ENCODE peak calls at places on chromosomes 13 and 19, in six cellular contexts. L is GM23338, Z is H9, N is MM.1S, D is neural progenitor cell, B is OCI-LY7. O is an unnamed sample.

GRCh38 chr13:48746816-48747215 is 93.1 kb downstream of the CYSLTR2 start:
- DNase-seq in L (no peak), B (no peak), N (no peak), D (no peak), Z (no peak), O (no peak)

GRCh38 chr13:44422755-44423643 is 49.4 kb downstream of the SERP2 start:
- DNase-seq in N (no peak), D (no peak), Z (no peak), B (no peak), L (no peak), O (no peak)

GRCh38 chr19:32859591-32859990 is 10.0 kb downstream of the SLC7A9 start:
- DNase-seq in L (no peak), D (no peak), Z (no peak), N (no peak), B (no peak), O (no peak)

GRCh38 chr13:112773601-112774447 is 84.0 kb downstream of the ATP11A start:
- DNase-seq in Z (peak; percentile 24), D (no peak), L (no peak), N (no peak), B (no peak), O (no peak)

GRCh38 chr19:58033741-58034475 is at the start of gene ZSCAN1:
- DNase-seq in L (peak; percentile 98), N (no peak), Z (peak; percentile 95), D (peak; percentile 99), B (no peak), O (peak; percentile 97)

GRCh38 chr13:106874308-106874707 is 306.4 kb upstream of the ARGLU1 start:
- DNase-seq in L (no peak), D (no peak), B (no peak), N (no peak), Z (no peak), O (no peak)

GRCh38 chr13:104773775-104774174 is 1707.6 kb upstream of the SLC10A2 start:
- DNase-seq in Z (no peak), L (peak; percentile 86), B (peak; percentile 20), N (peak; percentile 62), D (peak; percentile 81), O (peak; percentile 69)

GRCh38 chr13:37381502-37381901 is 217.1 kb downstream of the POSTN start:
- DNase-seq in D (no peak), L (no peak), N (no peak), B (no peak), Z (no peak), O (no peak)

GRCh38 chr19:49150106-49150943 is 4.9 kb downstream of the HRC start:
- DNase-seq in N (peak; percentile 69), L (peak; percentile 95), B (peak; percentile 90), D (peak; percentile 94), Z (peak; percentile 89), O (peak; percentile 93)

GRCh38 chr13:45967589-45967988 is 85.0 kb downstream of the ZC3H13 start:
- DNase-seq in L (no peak), D (no peak), Z (no peak), N (no peak), B (no peak), O (no peak)

GRCh38 chr19:5799247-5800241 is 5.3 kb upstream of the NRTN start:
- DNase-seq in Z (no peak), B (no peak), N (no peak), L (no peak), D (no peak), O (peak; percentile 18)

GRCh38 chr19:45090598-45090997 is 2.4 kb upstream of the PPP1R37 start:
- DNase-seq in Z (no peak), L (no peak), N (no peak), B (no peak), D (no peak), O (no peak)
- H3K79me2 ChIP-seq in Z (peaks cover 20% of the 10 kb centered on the region), L (peaks cover 50% of the 10 kb centered on the region), N (peaks cover 36% of the 10 kb centered on the region), B (peaks cover 45% of the 10 kb centered on the region), D (peaks cover 30% of the 10 kb centered on the region), O (peaks cover 41% of the 10 kb centered on the region)

GRCh38 chr13:30045916-30046704 is 195.7 kb upstream of the UBL3 start:
- DNase-seq in Z (no peak), L (no peak), D (no peak), B (no peak), N (no peak), O (no peak)
- H3K4me2 ChIP-seq in Z (no peak overlapping the region), L (no peak overlapping the region), D (no peak overlapping the region), B (no peak overlapping the region), N (no peak overlapping the region), O (no peak overlapping the region)

GRCh38 chr19:40754611-40755247 is 3.7 kb downstream of the SNRPA start:
- DNase-seq in D (no peak), N (no peak), L (no peak), Z (no peak), B (no peak), O (peak; percentile 73)

GRCh38 chr19:40751065-40751923 is at the start of gene SNRPA:
- DNase-seq in D (peak; percentile 100), N (peak; percentile 98), L (peak; percentile 100), B (peak; percentile 99), Z (peak; percentile 98), O (peak; percentile 99)

GRCh38 chr19:40758491-40758890 is 7.5 kb downstream of the SNRPA start:
- DNase-seq in N (no peak), B (no peak), L (no peak), D (no peak), Z (no peak), O (no peak)

GRCh38 chr19:40756502-40757110 is 5.6 kb downstream of the SNRPA start:
- DNase-seq in L (no peak), Z (no peak), N (no peak), B (no peak), D (no peak), O (no peak)

DNA sequence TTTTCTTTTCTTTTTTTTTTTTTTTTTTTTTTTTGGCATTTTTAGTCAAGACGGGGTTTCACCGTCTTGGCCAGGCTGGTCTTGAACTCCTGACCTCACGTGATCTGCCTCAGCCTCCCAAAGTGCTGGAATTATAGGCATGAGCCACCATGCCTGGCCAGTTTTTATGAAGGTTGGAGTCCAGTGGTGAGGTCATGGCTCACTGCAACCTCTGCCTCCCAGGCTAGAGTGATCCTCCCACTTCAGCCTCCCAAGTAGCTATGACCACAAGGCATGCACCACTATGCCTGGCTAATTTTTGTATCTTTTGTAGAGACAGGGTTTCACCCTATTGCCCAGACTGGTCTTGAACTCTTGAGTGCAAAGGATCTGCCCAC is 4.2 kb downstream of the SNRPA start:
- DNase-seq in L (no peak), B (no peak), D (no peak), N (no peak), Z (no peak), O (no peak)
- H3K79me2 ChIP-seq in L (peaks cover 82% of the 10 kb centered on the region), B (peaks cover 85% of the 10 kb centered on the region), D (peaks cover 80% of the 10 kb centered on the region), N (peaks cover 80% of the 10 kb centered on the region), Z (peaks cover 40% of the 10 kb centered on the region), O (peaks cover 70% of the 10 kb centered on the region)

GRCh38 chr13:93794197-93794885 is 567.7 kb downstream of the GPC6 start:
- DNase-seq in N (peak; percentile 69), L (no peak), Z (no peak), B (no peak), D (no peak), O (no peak)

GRCh38 chr13:93784191-93784590 is 557.6 kb downstream of the GPC6 start:
- DNase-seq in B (no peak), L (no peak), Z (no peak), N (no peak), D (no peak), O (no peak)

GRCh38 chr13:93789058-93789457 is 562.5 kb downstream of the GPC6 start:
- DNase-seq in D (no peak), Z (no peak), B (no peak), N (no peak), L (no peak), O (no peak)

GRCh38 chr13:93786846-93787245 is 560.2 kb downstream of the GPC6 start:
- DNase-seq in B (no peak), L (no peak), N (no peak), D (no peak), Z (no peak), O (no peak)

DNA sequence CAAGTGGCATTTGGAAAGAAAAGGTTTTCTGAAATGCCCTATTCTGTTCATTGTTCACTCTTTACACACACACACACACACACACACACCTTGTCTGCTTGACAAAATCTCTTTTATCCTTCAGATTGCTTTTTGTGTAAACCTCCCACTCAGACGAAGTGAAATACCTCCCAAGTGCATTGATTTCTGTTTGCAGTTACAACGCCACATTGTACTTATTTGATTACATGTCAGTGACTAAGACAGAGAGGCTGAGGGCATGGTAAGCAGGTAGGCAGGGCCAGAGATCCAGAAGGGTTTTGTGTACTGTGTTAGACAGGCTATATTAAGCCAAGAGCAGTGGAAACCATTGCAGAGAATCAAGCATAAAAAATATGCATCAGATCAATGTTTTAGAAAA is 561.8 kb downstream of the GPC6 start:
- DNase-seq in B (no peak), D (no peak), N (no peak), Z (no peak), L (no peak), O (no peak)
- H3K4me2 ChIP-seq in B (no peak overlapping the region), D (no peak overlapping the region), N (no peak overlapping the region), Z (no peak overlapping the region), L (no peak overlapping the region), O (no peak overlapping the region)

GRCh38 chr19:47637550-47637949 is 28.6 kb downstream of the BICRA start:
- DNase-seq in D (no peak), Z (no peak), B (no peak), N (no peak), L (no peak), O (no peak)
- H3K79me2 ChIP-seq in D (peaks cover 99% of the 10 kb centered on the region), Z (peaks cover 16% of the 10 kb centered on the region), B (peaks cover 3% of the 10 kb centered on the region), N (peaks cover 16% of the 10 kb centered on the region), L (peaks cover 96% of the 10 kb centered on the region), O (peaks cover 98% of the 10 kb centered on the region)

GRCh38 chr13:33262997-33263396 is 22.6 kb downstream of the STARD13 start:
- DNase-seq in D (no peak), L (no peak), N (no peak), Z (no peak), B (peak; percentile 10), O (no peak)

GRCh38 chr13:33264620-33264978 is 21.0 kb downstream of the STARD13 start:
- DNase-seq in Z (no peak), N (no peak), D (no peak), B (no peak), L (no peak), O (no peak)

GRCh38 chr13:33262554-33262953 is 23.0 kb downstream of the STARD13 start:
- DNase-seq in B (no peak), N (no peak), D (no peak), L (no peak), Z (no peak), O (peak; percentile 14)

GRCh38 chr13:33263976-33264619 is 21.5 kb downstream of the STARD13 start:
- DNase-seq in N (no peak), Z (no peak), B (no peak), D (no peak), L (no peak), O (no peak)

GRCh38 chr13:33263484-33263883 is 22.1 kb downstream of the STARD13 start:
- DNase-seq in B (no peak), Z (no peak), D (no peak), L (no peak), N (no peak), O (no peak)
- H3K4me2 ChIP-seq in B (no peak overlapping the region), Z (no peak overlapping the region), D (no peak overlapping the region), L (no peak overlapping the region), N (no peak overlapping the region), O (no peak overlapping the region)

DNA sequence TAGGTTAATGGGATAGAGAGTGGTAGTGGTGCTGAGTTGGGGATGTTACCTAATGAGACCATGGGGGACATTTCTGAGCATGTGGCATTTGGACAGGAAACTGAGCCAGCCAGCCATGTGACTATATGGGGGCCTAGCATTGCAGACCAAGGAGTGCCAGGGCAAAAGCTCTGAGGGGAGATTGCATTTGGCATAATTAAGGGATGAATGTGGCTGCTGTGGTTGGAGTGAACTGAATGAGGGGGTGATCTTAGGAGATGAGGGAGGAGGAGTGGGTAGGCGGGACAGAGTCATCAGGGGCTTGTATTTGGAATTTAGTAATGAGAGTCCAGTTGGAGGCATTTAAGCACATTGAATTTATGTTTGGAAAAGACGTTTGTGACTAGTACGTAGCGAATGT is 6.6 kb downstream of the PCCA start:
- DNase-seq in D (no peak), B (no peak), L (no peak), N (no peak), Z (no peak), O (no peak)
- H3K79me2 ChIP-seq in D (peaks cover 99% of the 10 kb centered on the region), B (no peaks in the 10 kb centered on the region), L (peaks cover 99% of the 10 kb centered on the region), N (peaks cover 21% of the 10 kb centered on the region), Z (peaks cover 33% of the 10 kb centered on the region), O (peaks cover 87% of the 10 kb centered on the region)